ENCODE peak calls at places on chromosomes 5 and 9, in four cellular contexts. I, L, D and P are unnamed samples.

GRCh38 chr9:10250200-10250599 is 362.6 kb downstream of the PTPRD start:
- DNase-seq in I (no peak), L (no peak), D (no peak), P (no peak)

GRCh38 chr5:107449369-107449768 is 221.4 kb downstream of the EFNA5 start:
- DNase-seq in L (no peak), D (no peak), I (no peak), P (no peak)

GRCh38 chr5:132457371-132458225 is 33.0 kb downstream of the IRF1 start:
- DNase-seq in D (no peak), L (peak), I (no peak), P (no peak)

GRCh38 chr9:122807271-122807900 is 7.5 kb downstream of the OR1K1 start:
- DNase-seq in L (no peak), I (no peak), D (no peak), P (no peak)

GRCh38 chr5:67976812-67977455 is 238.6 kb upstream of the PIK3R1 start:
- DNase-seq in I (no peak), D (no peak), L (no peak), P (no peak)

GRCh38 chr9:113868501-113868900 is 7.6 kb upstream of the ZNF618 start:
- DNase-seq in I (no peak), L (no peak), D (no peak), P (no peak)

GRCh38 chr5:175658299-175659145 is 651 bp downstream of the HRH2 start:
- DNase-seq in I (no peak), L (no peak), D (peak), P (no peak)

GRCh38 chr5:127313847-127314473 is 23.4 kb downstream of the MEGF10 start:
- DNase-seq in L (peak), D (peak), I (no peak), P (peak)

GRCh38 chr5:88263349-88263748 is 5.3 kb downstream of the TMEM161B start:
- DNase-seq in L (no peak), D (no peak), I (no peak), P (no peak)

GRCh38 chr5:62376064-62376463 is 27.6 kb downstream of the DIMT1 start:
- DNase-seq in D (no peak), L (no peak), I (no peak), P (no peak)

GRCh38 chr9:73081979-73082657 is 69.5 kb upstream of the ANXA1 start:
- DNase-seq in D (no peak), I (no peak), L (peak), P (peak)

GRCh38 chr9:114720296-114720695 is 38.3 kb upstream of the TEX48 start:
- DNase-seq in D (no peak), L (no peak), I (no peak), P (no peak)

GRCh38 chr9:118009585-118009984 is 305.4 kb downstream of the TLR4 start:
- DNase-seq in D (no peak), L (no peak), I (no peak), P (no peak)

GRCh38 chr9:131635285-131635684 is 90.0 kb downstream of the PRRT1B start:
- DNase-seq in I (no peak), D (no peak), L (peak), P (no peak)

GRCh38 chr5:94288937-94289336 is 329.5 kb downstream of the KIAA0825 start:
- DNase-seq in D (no peak), I (no peak), L (no peak), P (no peak)

GRCh38 chr9:121720311-121720991 is 69.0 kb downstream of the DAB2IP start:
- DNase-seq in L (no peak), D (no peak), I (no peak), P (no peak)

GRCh38 chr5:113218200-113218599 is 216.6 kb downstream of the TSSK1B start:
- DNase-seq in I (no peak), D (no peak), L (no peak), P (no peak)

GRCh38 chr9:33690156-33690908 is 105.0 kb upstream of the PRSS3 start:
- DNase-seq in D (no peak), I (no peak), L (no peak), P (no peak)

GRCh38 chr9:74497750-74498615 is 848 bp downstream of the RORB start:
- DNase-seq in D (peak), L (no peak), I (peak), P (no peak)

GRCh38 chr5:135039526-135040296 is 5.7 kb upstream of the PITX1 start:
- DNase-seq in I (no peak), L (no peak), D (peak), P (no peak)

GRCh38 chr9:133855802-133856592 is 117.8 kb upstream of the SARDH start:
- DNase-seq in I (no peak), L (peak), D (no peak), P (no peak)

GRCh38 chr9:76926324-76926731 is 20.4 kb upstream of the PRUNE2 start:
- DNase-seq in D (no peak), L (no peak), I (no peak), P (no peak)

GRCh38 chr5:51225671-51226419 is 157.4 kb upstream of the ISL1 start:
- DNase-seq in D (no peak), I (no peak), L (no peak), P (no peak)

GRCh38 chr5:138616508-138616907 is 41.3 kb upstream of the HSPA9 start:
- DNase-seq in D (no peak), I (no peak), L (no peak), P (no peak)

GRCh38 chr5:179451813-179452196 is 98.5 kb upstream of the RUFY1 start:
- DNase-seq in L (no peak), I (no peak), D (no peak), P (no peak)

GRCh38 chr9:36896296-36896695 is 137.8 kb downstream of the PAX5 start:
- DNase-seq in I (no peak), D (no peak), L (no peak), P (no peak)

GRCh38 chr9:123710299-123710698 is 219.6 kb downstream of the DENND1A start:
- DNase-seq in L (no peak), I (no peak), D (no peak), P (no peak)

GRCh38 chr9:106438928-106439327 is 424.0 kb upstream of the ZNF462 start:
- DNase-seq in I (no peak), D (no peak), L (no peak), P (no peak)

GRCh38 chr9:123412171-123412820 is 56.3 kb downstream of the CRB2 start:
- DNase-seq in I (no peak), D (no peak), L (no peak), P (no peak)

GRCh38 chr5:75818661-75819060 is 101.4 kb upstream of the POC5 start:
- DNase-seq in I (no peak), L (no peak), D (no peak), P (no peak)

GRCh38 chr5:31401691-31402090 is 130.2 kb downstream of the DROSHA start:
- DNase-seq in D (no peak), L (no peak), I (no peak), P (no peak)
- TF ChIP-seq TAF1 in D (no peak), L (no peak), I (no peak), P (no peak)

GRCh38 chr9:88791105-88791805 is 200.0 kb upstream of the S1PR3 start:
- DNase-seq in L (no peak), D (peak), I (no peak), P (no peak)
- TF ChIP-seq POLR2AphosphoS5 in L (no peak), D (no peak), I (no peak), P (no peak)

DNA sequence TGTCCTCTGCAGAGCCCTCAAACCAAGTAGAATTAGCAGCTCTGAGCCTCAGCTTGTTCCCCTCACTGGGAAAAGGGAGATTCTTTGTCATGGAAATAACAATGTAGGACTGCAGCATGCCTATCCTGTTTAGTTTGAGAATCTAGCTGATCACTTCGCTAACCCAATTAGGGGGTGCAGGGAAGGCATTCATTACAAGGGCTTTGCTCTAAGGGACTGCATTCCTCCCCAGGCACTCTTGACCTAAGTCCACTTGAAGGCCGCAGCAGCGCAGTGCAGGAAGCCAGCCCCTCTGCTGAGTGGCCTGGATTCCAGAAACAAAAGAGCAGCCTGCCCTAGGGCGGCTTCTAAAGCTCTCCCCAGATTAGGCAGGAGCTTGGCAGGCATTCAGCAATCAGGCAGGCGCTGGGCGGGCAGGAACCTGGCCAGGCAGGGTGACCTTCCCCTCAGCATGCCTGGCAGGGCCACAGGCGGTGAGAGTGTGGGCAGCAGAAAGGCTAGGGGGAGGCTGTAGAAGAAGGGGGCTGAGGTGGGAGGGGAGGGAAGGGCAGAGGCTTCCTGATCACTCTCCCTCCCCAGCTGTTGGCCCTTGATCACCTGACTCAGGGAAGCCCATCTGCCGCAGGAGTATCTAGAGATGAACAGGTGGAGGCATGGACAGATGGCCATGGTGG is 24.8 kb downstream of the CCNJL start:
- DNase-seq in L (peak), D (peak), I (no peak), P (no peak)
- TF ChIP-seq POLR2A in L (no peak), D (peak), I (no peak), P (no peak)

GRCh38 chr9:127344373-127344995 is 52.5 kb upstream of the SLC2A8 start:
- DNase-seq in D (no peak), L (no peak), I (no peak), P (no peak)

GRCh38 chr9:127336708-127337352 is 60.1 kb upstream of the SLC2A8 start:
- DNase-seq in L (peak), I (no peak), D (no peak), P (no peak)

GRCh38 chr9:127341152-127341551 is 55.8 kb upstream of the SLC2A8 start:
- DNase-seq in D (no peak), L (no peak), I (no peak), P (no peak)

GRCh38 chr9:127336086-127336485 is 60.9 kb upstream of the SLC2A8 start:
- DNase-seq in L (no peak), I (no peak), D (no peak), P (no peak)

GRCh38 chr9:127340721-127341120 is 56.2 kb upstream of the SLC2A8 start:
- DNase-seq in D (no peak), L (no peak), I (no peak), P (no peak)
- TF ChIP-seq TAF1 in D (no peak), L (no peak), I (no peak), P (no peak)

GRCh38 chr9:109934499-109935214 is 154.7 kb downstream of the PALM2AKAP2 start:
- DNase-seq in D (peak), L (no peak), I (no peak), P (no peak)
- TF ChIP-seq POLR2AphosphoS5 in D (no peak), L (no peak), I (no peak), P (no peak)

DNA sequence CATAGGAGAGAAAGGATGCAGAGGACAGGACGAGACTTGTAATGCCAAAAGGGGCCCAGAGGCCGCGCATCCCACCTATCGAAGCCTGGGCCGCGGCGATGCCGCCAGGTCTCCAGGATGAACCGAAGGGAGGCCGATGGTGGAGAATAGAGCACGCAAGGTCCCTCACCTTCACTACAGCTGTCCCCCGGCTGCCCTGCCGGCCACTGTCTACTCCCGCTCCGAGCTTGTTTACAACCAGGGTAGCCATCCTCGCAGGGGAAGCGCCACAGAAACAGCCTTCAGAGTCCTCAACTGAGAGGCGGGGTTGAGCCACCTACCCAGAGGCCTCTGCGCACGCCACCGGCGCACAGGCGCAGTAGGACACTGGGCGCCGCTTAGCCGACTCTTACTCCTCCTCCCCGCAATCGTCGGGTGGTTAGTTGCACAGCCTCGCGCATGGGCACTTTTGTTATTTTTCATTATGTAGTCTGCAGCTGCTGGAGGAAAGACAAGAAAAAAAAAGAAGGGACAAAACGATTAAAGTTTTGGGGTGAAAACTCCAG is at the start of gene TRIM23:
- DNase-seq in L (peak), I (peak), D (peak), P (peak)
- TF ChIP-seq POLR2A in L (peak), I (peak), D (peak), P (peak)

DNA sequence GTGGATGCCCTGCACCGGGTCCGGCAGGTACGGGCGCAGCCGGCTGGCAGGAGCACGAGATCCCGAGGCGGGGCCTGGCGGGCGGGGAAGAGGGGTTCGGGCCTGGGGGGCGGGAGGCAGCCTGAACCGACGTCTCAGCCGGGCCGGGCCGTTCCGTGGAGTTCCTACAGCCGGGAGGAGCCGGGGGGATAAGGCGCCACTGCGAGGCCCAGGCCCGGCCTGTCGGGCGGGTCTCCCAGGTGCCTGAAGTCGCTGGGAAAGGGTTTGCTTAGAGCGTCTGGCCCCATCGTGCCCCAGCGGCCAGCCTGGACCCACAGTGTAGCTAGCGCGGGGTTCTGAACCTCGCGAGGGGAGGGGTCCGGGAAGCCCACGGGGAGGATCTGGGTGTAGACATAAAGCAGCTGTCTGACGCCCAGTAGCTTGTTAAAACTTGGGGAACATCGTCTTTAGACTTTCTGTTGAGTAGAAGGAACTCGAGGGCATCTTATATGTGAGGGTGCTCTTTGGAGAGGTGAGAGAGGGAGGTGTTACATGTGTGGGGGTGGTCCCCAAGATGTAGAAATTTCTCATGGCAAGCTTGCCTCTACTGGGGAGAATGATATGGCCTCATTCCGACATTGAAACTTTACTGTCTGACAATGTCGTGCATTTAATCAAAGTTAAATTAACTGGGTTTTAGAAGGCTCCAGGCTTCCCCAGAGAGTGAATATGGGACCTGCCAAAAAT is 524 bp downstream of the FUBP3 start:
- DNase-seq in I (no peak), L (no peak), D (no peak), P (no peak)
- TF ChIP-seq TAF1 in I (no peak), L (no peak), D (no peak), P (no peak)

GRCh38 chr5:91706785-91707520 is 323.8 kb upstream of the ARRDC3 start:
- DNase-seq in L (no peak), D (no peak), I (no peak), P (no peak)
- TF ChIP-seq POLR2AphosphoS5 in L (no peak), D (no peak), I (no peak), P (no peak)